ENCODE peak calls at places on chromosomes 6 and 20, in four cellular contexts. X is right atrium auricular region, B is tibial nerve, F is AG04450. S is an unnamed sample.

GRCh38 chr6:62775427-62776022 is 435.7 kb upstream of the FKBP1C start:
- DNase-seq in X (no peak), F (no peak), B (no peak), S (peak)

GRCh38 chr6:53979468-53980067 is 131.7 kb upstream of the MLIP start:
- DNase-seq in X (no peak), B (peak), F (no peak), S (peak)

GRCh38 chr20:37504404-37505096 is 16.5 kb upstream of the NNAT start:
- DNase-seq in F (no peak), X (no peak), B (no peak), S (no peak)

GRCh38 chr6:27547157-27548075 is 74.5 kb upstream of the ZNF184 start:
- DNase-seq in X (no peak), F (peak), B (no peak), S (peak)

GRCh38 chr20:57772349-57772964 is 62.6 kb upstream of the PMEPA1 start:
- DNase-seq in B (no peak), X (no peak), F (peak), S (no peak)

GRCh38 chr20:4950841-4951240 is 50.5 kb downstream of the SLC23A2 start:
- DNase-seq in F (no peak), X (no peak), B (no peak), S (no peak)

GRCh38 chr6:5089821-5090449 is 4.8 kb downstream of the PPP1R3G start:
- DNase-seq in F (no peak), B (no peak), X (peak), S (no peak)

GRCh38 chr6:166005846-166006592 is 161.6 kb downstream of the TBXT start:
- DNase-seq in F (no peak), B (no peak), X (peak), S (no peak)

GRCh38 chr6:43838276-43839036 is 68.4 kb downstream of the VEGFA start:
- DNase-seq in X (peak), F (no peak), B (peak), S (no peak)

GRCh38 chr6:32167761-32168262 is 3.4 kb downstream of the EGFL8 start:
- DNase-seq in F (no peak), B (no peak), X (no peak), S (no peak)

GRCh38 chr6:150008588-150008987 is 16.7 kb downstream of the RAET1L start:
- DNase-seq in X (no peak), B (no peak), F (no peak), S (no peak)

GRCh38 chr6:157119502-157120027 is 203.8 kb downstream of the TMEM242 start:
- DNase-seq in B (no peak), X (no peak), F (no peak), S (no peak)

GRCh38 chr6:159915397-159915796 is 24.6 kb downstream of the MAS1 start:
- DNase-seq in X (no peak), B (no peak), F (no peak), S (no peak)

GRCh38 chr6:169269180-169270076 is 15.8 kb upstream of the THBS2 start:
- DNase-seq in X (peak), B (peak), F (peak), S (no peak)

GRCh38 chr6:136566851-136567250 is 16.6 kb upstream of the MAP7 start:
- DNase-seq in B (no peak), X (no peak), F (no peak), S (no peak)

GRCh38 chr6:45791600-45792168 is 224.0 kb downstream of the CLIC5 start:
- DNase-seq in B (no peak), F (peak), X (no peak), S (no peak)

GRCh38 chr6:43493833-43494232 is 16.3 kb downstream of the LRRC73 start:
- DNase-seq in F (no peak), B (no peak), X (no peak), S (no peak)

GRCh38 chr6:25447570-25447929 is 168.4 kb downstream of the CARMIL1 start:
- DNase-seq in B (no peak), F (no peak), X (no peak), S (no peak)

GRCh38 chr6:20377623-20378265 is 23.9 kb upstream of the E2F3 start:
- DNase-seq in B (no peak), F (peak), X (no peak), S (no peak)

GRCh38 chr20:19543114-19543513 is 214.9 kb upstream of the RIN2 start:
- DNase-seq in F (no peak), B (no peak), X (no peak), S (no peak)

GRCh38 chr6:107386340-107386739 is 73.0 kb downstream of the PDSS2 start:
- DNase-seq in B (no peak), X (no peak), F (no peak), S (no peak)

GRCh38 chr6:155026366-155027045 is 31.4 kb downstream of the TIAM2 start:
- DNase-seq in X (no peak), B (no peak), F (peak), S (no peak)

GRCh38 chr6:48825501-48826317 is 637.3 kb downstream of the MMUT start:
- DNase-seq in F (no peak), X (no peak), B (no peak), S (no peak)

GRCh38 chr6:146289816-146290588 is 253.6 kb upstream of the RAB32 start:
- DNase-seq in F (peak), B (peak), X (no peak), S (no peak)

GRCh38 chr20:40493071-40493470 is 196.0 kb downstream of the MAFB start:
- DNase-seq in F (no peak), B (peak), X (peak), S (no peak)

GRCh38 chr6:24428615-24429014 is 25.9 kb downstream of the MRS2 start:
- DNase-seq in F (peak), B (no peak), X (no peak), S (no peak)

GRCh38 chr6:25953733-25954132 is 8.9 kb upstream of the TRIM38 start:
- DNase-seq in B (no peak), F (no peak), X (no peak), S (no peak)

GRCh38 chr20:64129146-64129782 is 21.9 kb upstream of the NPBWR2 start:
- DNase-seq in B (no peak), X (no peak), F (no peak), S (no peak)

GRCh38 chr6:16570221-16570553 is 191.1 kb downstream of the ATXN1 start:
- DNase-seq in F (no peak), X (no peak), B (no peak), S (no peak)

GRCh38 chr6:106473807-106474206 is 113.3 kb downstream of the CRYBG1 start:
- DNase-seq in B (no peak), F (peak), X (no peak), S (no peak)

GRCh38 chr6:126302191-126302590 is 37.7 kb upstream of the CENPW start:
- DNase-seq in X (no peak), B (no peak), F (no peak), S (no peak)

GRCh38 chr6:69584913-69585729 is 211.7 kb downstream of the LMBRD1 start:
- DNase-seq in B (no peak), X (no peak), F (no peak), S (no peak)

GRCh38 chr20:19603390-19603753 is 154.7 kb upstream of the RIN2 start:
- DNase-seq in B (no peak), X (no peak), F (no peak), S (no peak)

GRCh38 chr20:33731693-33732165 is at the start of gene ZNF341:
- DNase-seq in F (peak), X (peak), B (peak), S (peak)

GRCh38 chr6:31163922-31164321 is 5.5 kb downstream of the TCF19 start:
- DNase-seq in X (no peak), B (no peak), F (no peak), S (no peak)

DNA sequence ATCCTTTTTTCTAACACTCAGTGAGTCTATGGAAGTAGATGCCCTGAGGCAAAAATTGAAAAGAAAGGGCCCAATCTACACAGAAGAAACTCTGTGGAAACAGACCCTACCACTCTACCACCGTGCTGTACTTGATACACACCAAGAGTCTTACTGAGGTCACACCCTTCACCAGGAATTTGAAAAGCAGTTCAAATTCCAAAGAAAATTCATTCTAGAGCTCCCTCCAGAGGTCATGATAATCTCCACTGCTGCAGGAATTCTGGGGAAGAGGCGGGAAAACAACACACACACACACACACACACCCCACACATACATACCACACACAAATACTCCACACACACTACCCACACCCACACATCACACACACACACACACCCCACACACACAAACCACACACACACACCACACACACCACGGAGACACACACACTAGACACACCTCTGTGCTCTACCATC is 336.8 kb downstream of the HDGFL1 start:
- DNase-seq in F (no peak), X (no peak), B (no peak), S (no peak)
- TF ChIP-seq CTCF in F (peak), X (peak), B (peak), S (peak)

DNA sequence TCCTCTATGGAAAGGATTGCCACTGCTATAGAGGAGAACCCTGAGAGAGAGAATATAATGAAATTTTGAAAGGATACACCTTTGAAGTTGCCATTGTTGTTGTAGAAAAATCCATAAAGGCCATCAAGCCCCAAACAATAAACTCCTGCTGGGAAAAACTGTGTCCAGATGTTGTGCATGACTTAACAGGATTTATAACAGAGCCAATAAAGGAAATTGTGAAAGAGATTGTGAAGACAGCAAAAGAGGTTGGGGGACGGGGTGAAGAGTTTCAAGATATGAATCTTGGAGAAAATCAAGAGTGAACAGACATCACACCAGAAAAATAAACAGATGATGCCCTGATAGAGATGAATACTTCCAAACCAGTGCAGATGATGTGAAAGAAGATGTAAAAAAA is 396.4 kb downstream of the BCKDHB start:
- DNase-seq in B (no peak), F (no peak), X (no peak), S (no peak)
- H3K4me3 ChIP-seq in B (no peak), F (no peak), X (no peak), S (no peak)

DNA sequence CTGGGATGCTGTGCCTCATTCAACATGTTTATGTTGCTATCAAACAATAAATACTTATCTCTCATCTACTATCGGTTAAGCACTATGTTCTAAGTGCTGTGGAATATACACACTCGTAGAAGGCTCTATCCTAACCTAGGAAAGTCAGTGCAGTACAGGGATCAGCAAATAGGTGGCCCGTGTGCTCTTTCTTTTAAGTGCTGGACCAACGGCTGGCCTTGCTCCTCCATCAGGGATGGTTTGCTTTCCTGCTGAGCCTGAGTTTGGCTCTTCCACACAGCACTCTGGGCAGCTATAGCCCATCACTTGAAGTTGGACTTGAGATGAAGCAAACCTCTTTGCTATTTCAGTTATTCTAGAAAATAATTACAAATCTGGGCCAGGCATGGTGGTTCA is 66.9 kb upstream of the KCNK16 start:
- DNase-seq in F (no peak), B (no peak), X (no peak), S (no peak)
- TF ChIP-seq CTCF in F (no peak), B (peak), X (no peak), S (peak)

GRCh38 chr6:99185525-99185924 is 163.9 kb downstream of the FAXC start:
- DNase-seq in X (no peak), F (no peak), B (no peak), S (no peak)

GRCh38 chr6:99189823-99190721 is 159.4 kb downstream of the FAXC start:
- DNase-seq in X (no peak), F (no peak), B (no peak), S (no peak)

GRCh38 chr6:99186417-99186816 is 163.1 kb downstream of the FAXC start:
- DNase-seq in B (no peak), F (no peak), X (no peak), S (no peak)

GRCh38 chr6:99184696-99185095 is 164.8 kb downstream of the FAXC start:
- DNase-seq in B (no peak), X (no peak), F (no peak), S (no peak)

DNA sequence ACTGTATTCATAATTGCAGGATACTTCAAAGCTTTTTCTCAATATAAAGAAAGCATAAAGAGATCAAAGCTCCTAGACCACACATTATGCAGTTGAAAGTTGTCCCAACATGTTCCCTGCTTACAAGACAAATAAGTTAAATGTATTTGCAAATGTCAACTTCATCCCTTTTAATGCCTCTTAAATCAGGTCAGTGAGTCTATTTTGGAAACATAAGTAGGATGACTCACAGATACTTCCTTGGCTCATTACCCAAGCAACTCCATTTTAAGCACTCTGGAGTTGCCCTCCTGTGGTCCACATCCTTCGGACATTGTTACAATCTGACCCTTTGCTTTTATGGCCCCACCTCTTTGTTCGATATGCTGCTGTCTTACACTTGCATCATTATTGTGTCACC is 162.0 kb downstream of the FAXC start:
- DNase-seq in F (no peak), X (no peak), B (no peak), S (no peak)
- H3K4me3 ChIP-seq in F (no peak), X (no peak), B (no peak), S (no peak)

GRCh38 chr20:50958733-50959542 is at the start of gene MOCS3:
- DNase-seq in F (peak), X (peak), B (no peak), S (no peak)
- TF ChIP-seq CTCF in F (no peak), X (no peak), B (peak), S (no peak)

GRCh38 chr20:18055261-18055660 is 2.5 kb downstream of the OVOL2 start:
- DNase-seq in X (no peak), F (no peak), B (no peak), S (no peak)

GRCh38 chr20:18057106-18057993 is at the start of gene OVOL2:
- DNase-seq in B (no peak), X (no peak), F (no peak), S (peak)

GRCh38 chr20:18058661-18059467 is 1.1 kb upstream of the OVOL2 start:
- DNase-seq in B (no peak), X (no peak), F (no peak), S (no peak)

GRCh38 chr20:18057994-18058349 is 256 bp upstream of the OVOL2 start:
- DNase-seq in F (no peak), X (no peak), B (no peak), S (no peak)

DNA sequence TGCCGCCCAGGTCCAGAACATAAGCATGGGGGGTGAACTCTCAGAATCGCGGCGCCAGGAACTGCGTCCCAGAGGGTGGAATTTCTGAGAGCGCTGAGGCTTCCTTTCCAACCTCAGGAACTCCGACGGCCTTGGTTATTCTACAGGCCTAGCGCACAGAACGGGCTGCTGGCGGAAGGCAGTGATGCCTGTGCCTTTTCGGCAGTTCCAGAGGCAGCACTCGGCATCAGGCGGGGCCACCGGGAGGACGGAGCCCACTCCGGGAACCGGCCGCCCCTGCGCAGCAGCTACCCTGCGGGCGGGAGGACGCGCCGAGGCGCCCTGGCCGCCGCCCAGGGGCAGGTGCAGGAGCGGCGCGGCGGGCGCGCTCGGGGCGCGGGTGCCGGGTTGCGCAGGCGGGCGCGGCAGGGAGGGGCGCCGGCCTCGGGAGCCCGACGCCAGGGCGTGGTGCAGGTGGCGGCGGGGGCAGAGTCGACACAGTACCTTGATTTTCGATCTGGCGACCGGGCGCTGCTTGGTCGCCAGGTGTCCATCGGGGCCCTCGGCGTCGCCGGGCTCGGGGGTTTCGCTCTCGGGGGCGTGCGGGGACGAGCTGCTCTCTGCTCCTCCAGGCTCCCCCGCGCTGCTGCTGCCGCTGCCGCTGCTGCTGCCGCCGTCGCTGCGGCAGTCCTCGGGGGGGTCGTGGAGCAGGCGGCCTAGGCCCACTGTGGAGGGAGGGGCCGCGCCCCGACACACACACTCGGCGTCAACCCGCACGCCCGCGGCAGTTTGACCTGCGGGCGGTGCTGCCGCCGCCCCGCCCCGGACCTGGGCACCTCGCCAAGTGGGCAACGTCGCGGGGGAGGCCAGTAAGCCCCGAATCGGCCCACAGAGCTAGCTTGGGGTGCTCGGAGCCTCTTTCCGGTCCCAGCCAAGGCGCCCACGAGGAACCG is 1.3 kb downstream of the OVOL2 start:
- DNase-seq in B (no peak), X (no peak), F (no peak), S (no peak)
- H3K4me3 ChIP-seq in B (peak), X (peak), F (no peak), S (peak)

GRCh38 chr6:158835616-158836221 is 16.6 kb upstream of the EZR start:
- DNase-seq in B (no peak), X (peak), F (no peak), S (no peak)
- TF ChIP-seq CTCF in B (no peak), X (no peak), F (no peak), S (no peak)

DNA sequence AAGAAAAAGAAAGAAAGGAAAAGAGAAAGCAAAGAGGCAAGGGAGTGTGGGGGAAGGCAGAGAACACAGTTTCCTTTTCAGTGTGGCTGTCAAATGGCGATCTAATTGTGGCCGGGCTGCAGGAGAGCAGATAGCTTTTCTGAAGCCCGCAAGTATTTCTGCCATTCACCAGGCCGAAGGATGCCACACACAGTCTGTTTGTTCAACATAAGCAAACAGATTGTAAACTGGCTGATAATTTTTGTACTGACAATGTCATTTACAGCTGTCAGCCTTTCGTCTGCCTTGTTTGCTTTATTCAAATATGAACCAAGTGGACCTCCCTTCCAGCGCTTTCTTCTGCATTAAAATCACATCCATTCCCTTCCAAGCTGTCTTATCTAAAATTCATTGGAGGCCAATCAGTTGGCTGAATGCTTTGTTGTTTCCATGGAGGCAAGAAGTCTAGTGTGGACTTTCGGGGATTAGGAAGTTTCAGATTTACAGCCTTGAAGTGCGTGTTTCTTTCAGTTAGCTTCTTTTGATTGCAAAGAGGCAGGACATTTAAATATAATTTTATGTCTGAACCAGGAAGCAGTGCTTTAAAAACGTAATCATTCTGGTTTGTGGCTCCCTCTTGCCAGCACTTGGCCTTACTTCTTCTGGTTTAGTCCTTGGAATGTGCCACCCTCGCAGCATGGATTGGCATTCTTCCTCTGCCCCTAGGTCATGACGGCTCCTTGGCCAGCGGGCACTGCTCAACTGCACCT is 180.3 kb downstream of the FOXA2 start:
- DNase-seq in B (no peak), F (no peak), X (no peak), S (peak)
- H3K4me3 ChIP-seq in B (peak), F (no peak), X (peak), S (no peak)

S was measured in LNCaP clone FGC.